ENCODE peak calls at places on chromosomes 16 and 17, in five cellular contexts. N, K, X, V and I are unnamed samples.

GRCh38 chr17:34519286-34519685 is 60.1 kb upstream of the TMEM132E start:
- DNase-seq in N (no peak), V (no peak), K (peak), X (no peak), I (peak)

GRCh38 chr16:67459066-67459857 is 21.7 kb downstream of the ATP6V0D1 start:
- DNase-seq in N (peak), K (no peak), V (no peak), X (no peak), I (no peak)

GRCh38 chr16:67191995-67192681 is at the start of gene E2F4:
- DNase-seq in K (peak), X (peak), N (peak), V (peak), I (peak)

GRCh38 chr17:39063681-39064069 is 87.8 kb downstream of the PLXDC1 start:
- DNase-seq in V (no peak), N (no peak), X (peak), K (no peak), I (no peak)

GRCh38 chr16:20851601-20852000 is 45.3 kb downstream of the REXO5 start:
- DNase-seq in V (peak), X (peak), K (no peak), N (peak), I (no peak)

GRCh38 chr17:38353084-38353604 is 1.5 kb downstream of the SOCS7 start:
- DNase-seq in K (no peak), X (no peak), N (no peak), V (no peak), I (no peak)

GRCh38 chr17:32558328-32558955 is 71.6 kb downstream of the CDK5R1 start:
- DNase-seq in V (no peak), X (no peak), K (no peak), N (no peak), I (no peak)

GRCh38 chr16:8694795-8695194 is 20.4 kb downstream of the ABAT start:
- DNase-seq in K (no peak), V (peak), X (no peak), N (no peak), I (no peak)

GRCh38 chr17:59505610-59506276 is 59.7 kb upstream of the DHX40 start:
- DNase-seq in X (peak), K (no peak), N (no peak), V (no peak), I (no peak)

GRCh38 chr17:5958850-5959249 is 111.3 kb upstream of the WSCD1 start:
- DNase-seq in N (no peak), V (no peak), K (no peak), X (no peak), I (no peak)

GRCh38 chr17:50872710-50873424 is 6.7 kb upstream of the TOB1 start:
- DNase-seq in X (peak), V (peak), K (no peak), N (peak), I (peak)

GRCh38 chr16:79217375-79218011 is 383.0 kb downstream of the MAF start:
- DNase-seq in V (no peak), X (no peak), K (no peak), N (no peak), I (peak)

GRCh38 chr16:7021653-7022275 is 310.9 kb upstream of the RBFOX1 start:
- DNase-seq in X (no peak), K (no peak), V (no peak), N (no peak), I (no peak)

GRCh38 chr17:58614854-58615409 is 76.9 kb downstream of the TEX14 start:
- DNase-seq in X (no peak), V (no peak), K (no peak), N (no peak), I (no peak)

GRCh38 chr17:51734462-51734861 is 424.1 kb downstream of the CA10 start:
- DNase-seq in X (no peak), V (no peak), K (no peak), N (no peak), I (peak)

GRCh38 chr17:65696739-65697394 is 135.4 kb upstream of the AXIN2 start:
- DNase-seq in V (no peak), N (no peak), X (peak), K (no peak), I (no peak)

GRCh38 chr17:57370051-57370581 is 113.8 kb downstream of the MSI2 start:
- DNase-seq in V (no peak), K (peak), N (no peak), X (peak), I (no peak)

GRCh38 chr17:67443931-67444597 is 67.0 kb downstream of the PITPNC1 start:
- DNase-seq in N (no peak), X (peak), K (no peak), V (no peak), I (no peak)

GRCh38 chr16:52825882-52826281 is 226.8 kb downstream of the CHD9NB start:
- DNase-seq in K (no peak), X (peak), V (no peak), N (no peak), I (no peak)

GRCh38 chr16:77788196-77789084 is at the start of gene VAT1L:
- DNase-seq in K (peak), N (no peak), V (no peak), X (peak), I (peak)

GRCh38 chr16:69773255-69773947 is 11.3 kb downstream of the WWP2 start:
- DNase-seq in K (no peak), N (no peak), X (peak), V (no peak), I (no peak)

GRCh38 chr17:37092041-37092440 is 143.3 kb downstream of the AATF start:
- DNase-seq in X (peak), V (no peak), K (no peak), N (no peak), I (no peak)

GRCh38 chr16:14056970-14057369 is 14.1 kb upstream of the MRTFB start:
- DNase-seq in N (no peak), K (no peak), X (peak), V (no peak), I (no peak)

GRCh38 chr17:3961564-3962047 is 2.6 kb downstream of the ATP2A3 start:
- DNase-seq in X (no peak), V (no peak), N (no peak), K (no peak), I (peak)

GRCh38 chr16:82699262-82699661 is 72.5 kb downstream of the CDH13 start:
- DNase-seq in V (no peak), X (no peak), N (no peak), K (no peak), I (no peak)

GRCh38 chr17:4950757-4951204 is at the start of gene ENO3:
- DNase-seq in V (peak), N (no peak), X (no peak), K (peak), I (no peak)

GRCh38 chr17:2282297-2282873 is 21.2 kb downstream of the SMG6 start:
- DNase-seq in N (no peak), X (peak), K (peak), V (no peak), I (no peak)

GRCh38 chr16:90047714-90048346 is 28.6 kb upstream of the DBNDD1 start:
- DNase-seq in X (no peak), V (no peak), K (peak), N (no peak), I (no peak)

GRCh38 chr17:41915566-41915965 is 3.2 kb downstream of the ACLY start:
- DNase-seq in K (no peak), V (no peak), N (no peak), X (no peak), I (no peak)

GRCh38 chr17:34581446-34582184 is 2.2 kb downstream of the TMEM132E start:
- DNase-seq in N (no peak), V (no peak), K (no peak), X (no peak), I (no peak)

GRCh38 chr16:88302666-88303065 is 80.1 kb upstream of the ZNF469 start:
- DNase-seq in N (no peak), X (no peak), V (no peak), K (no peak), I (no peak)

GRCh38 chr17:1997587-1998425 is 27.3 kb downstream of the RTN4RL1 start:
- DNase-seq in K (no peak), V (peak), X (no peak), N (peak), I (no peak)

GRCh38 chr16:5852151-5852550 is 754.6 kb upstream of the EEF2KMT start:
- DNase-seq in N (no peak), V (no peak), X (no peak), K (no peak), I (no peak)

GRCh38 chr16:4608704-4608980 is 6.0 kb downstream of the UBALD1 start:
- DNase-seq in V (no peak), K (no peak), X (no peak), N (no peak), I (no peak)

GRCh38 chr16:75379911-75380847 is 53.1 kb downstream of the CFDP1 start:
- DNase-seq in N (no peak), K (no peak), X (no peak), V (no peak), I (peak)

GRCh38 chr16:2969545-2970521 is 685 bp downstream of the PAQR4 start:
- DNase-seq in N (peak), X (peak), V (no peak), K (peak), I (peak)

GRCh38 chr16:68901910-68902309 is 58.6 kb downstream of the TANGO6 start:
- DNase-seq in N (no peak), V (no peak), X (peak), K (no peak), I (no peak)

GRCh38 chr16:16857603-16858283 is 478.8 kb downstream of the NPIPA7 start:
- DNase-seq in V (no peak), X (no peak), N (no peak), K (no peak), I (no peak)

GRCh38 chr17:61595418-61595817 is 4.4 kb upstream of the NACA2 start:
- DNase-seq in V (no peak), X (no peak), K (no peak), N (no peak), I (no peak)

GRCh38 chr16:84836234-84836647 is 16.5 kb downstream of the CRISPLD2 start:
- DNase-seq in X (peak), K (no peak), V (no peak), N (peak), I (no peak)
- TF ChIP-seq CTCF in X (no peak), K (no peak), V (no peak), N (no peak), I (no peak)

GRCh38 chr17:21239680-21240374 is 13.4 kb downstream of the NATD1 start:
- DNase-seq in K (peak), X (peak), N (no peak), V (no peak), I (no peak)
- TF ChIP-seq CTCF in K (peak), X (peak), N (no peak), V (peak), I (peak)

GRCh38 chr17:49849711-49850610 is 2.1 kb upstream of the TAC4 start:
- DNase-seq in K (no peak), V (no peak), X (no peak), N (no peak), I (no peak)
- TF ChIP-seq CTCF in K (no peak), V (no peak), X (no peak), N (no peak), I (no peak)

GRCh38 chr17:44071772-44072171 is 1.2 kb downstream of the G6PC3 start:
- DNase-seq in N (no peak), V (no peak), X (peak), K (no peak), I (no peak)

GRCh38 chr17:44074911-44075285 is 4.4 kb downstream of the G6PC3 start:
- DNase-seq in N (no peak), K (no peak), V (no peak), X (no peak), I (no peak)

GRCh38 chr17:44075598-44076293 is 5.2 kb downstream of the G6PC3 start:
- DNase-seq in K (no peak), N (no peak), X (no peak), V (no peak), I (no peak)

GRCh38 chr17:44076716-44077594 is 6.4 kb downstream of the G6PC3 start:
- DNase-seq in K (no peak), V (no peak), N (no peak), X (no peak), I (no peak)

DNA sequence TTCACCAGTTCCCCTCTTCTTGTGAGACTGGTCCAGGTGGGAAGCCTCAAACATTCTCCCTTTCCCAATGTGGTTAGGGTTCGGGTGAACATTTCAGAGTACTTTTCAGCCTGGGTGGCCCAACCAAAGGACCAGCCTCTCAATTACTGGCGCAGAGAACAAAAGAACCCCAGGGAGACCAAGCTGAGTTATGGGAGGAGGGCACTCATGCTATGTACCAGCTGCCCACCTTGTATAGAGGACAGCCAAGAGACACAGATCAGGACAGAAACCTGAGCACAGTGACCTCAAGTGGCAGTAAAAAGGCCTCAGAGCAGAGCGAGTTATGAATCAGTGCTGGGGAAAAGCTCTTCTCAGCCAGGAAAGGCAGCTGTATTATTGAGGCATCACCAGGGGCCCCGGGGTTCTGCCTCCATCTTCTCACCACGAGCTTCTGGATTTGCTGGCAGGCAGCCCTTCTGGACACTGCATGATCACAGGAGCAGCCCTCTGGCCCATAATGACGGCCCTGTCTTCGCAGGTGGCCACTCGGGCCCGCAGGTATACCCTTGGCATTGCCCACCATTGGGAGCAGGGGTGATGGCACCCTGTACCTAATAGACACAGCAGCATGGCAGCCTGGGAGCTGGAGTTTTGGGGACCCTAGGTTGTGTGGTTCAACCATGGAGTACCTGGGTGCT is 3.8 kb downstream of the G6PC3 start:
- DNase-seq in X (no peak), K (no peak), N (no peak), V (no peak), I (no peak)
- TF ChIP-seq CTCF in X (no peak), K (no peak), N (no peak), V (no peak), I (no peak)

GRCh38 chr17:29884995-29885394 is 45.0 kb downstream of the SSH2 start:
- DNase-seq in N (no peak), K (no peak), V (no peak), X (no peak), I (no peak)

GRCh38 chr17:29880031-29880430 is 50.0 kb downstream of the SSH2 start:
- DNase-seq in N (no peak), K (no peak), V (no peak), X (peak), I (no peak)

GRCh38 chr17:29881256-29881655 is 48.8 kb downstream of the SSH2 start:
- DNase-seq in N (no peak), V (no peak), X (no peak), K (no peak), I (no peak)

GRCh38 chr17:29883497-29883896 is 46.5 kb downstream of the SSH2 start:
- DNase-seq in V (no peak), X (peak), K (no peak), N (no peak), I (no peak)
- TF ChIP-seq CTCF in V (no peak), X (no peak), K (no peak), N (no peak), I (no peak)

GRCh38 chr16:85329999-85330693 is 217.9 kb upstream of the CIBAR2 start:
- DNase-seq in K (no peak), X (no peak), N (no peak), V (no peak), I (no peak)

GRCh38 chr16:85331685-85332084 is 219.4 kb upstream of the CIBAR2 start:
- DNase-seq in V (no peak), X (no peak), K (no peak), N (peak), I (no peak)

GRCh38 chr16:85329059-85329812 is 217.0 kb upstream of the CIBAR2 start:
- DNase-seq in X (peak), V (no peak), K (peak), N (peak), I (no peak)

GRCh38 chr16:85332175-85332574 is 219.9 kb upstream of the CIBAR2 start:
- DNase-seq in V (no peak), X (no peak), N (no peak), K (no peak), I (no peak)

DNA sequence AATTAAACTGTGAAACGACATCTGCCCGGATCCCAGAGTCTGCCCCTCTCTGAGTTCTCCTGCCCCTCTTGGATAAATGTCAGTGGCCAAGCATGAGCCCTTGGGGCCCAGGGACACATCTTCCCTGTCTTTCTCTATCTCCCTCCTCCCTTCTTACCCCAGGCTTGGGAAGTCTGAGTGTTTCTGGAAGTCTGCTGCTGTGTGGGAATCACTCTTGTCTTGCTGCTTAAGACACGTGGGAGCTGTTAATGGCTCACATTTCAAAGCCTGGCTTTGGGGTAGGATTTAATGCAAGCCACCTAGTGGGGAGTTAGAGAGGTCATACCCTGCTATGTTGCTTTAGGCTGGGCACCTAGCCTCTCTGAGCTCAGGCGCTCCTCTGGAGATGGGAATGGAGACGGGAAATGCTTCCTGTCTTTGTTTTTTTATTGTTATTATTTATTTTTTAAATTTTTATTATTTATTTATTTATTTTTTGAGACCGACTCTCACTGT is 218.5 kb upstream of the CIBAR2 start:
- DNase-seq in K (peak), V (no peak), N (no peak), X (peak), I (peak)
- TF ChIP-seq CTCF in K (peak), V (peak), N (no peak), X (peak), I (peak)

DNA sequence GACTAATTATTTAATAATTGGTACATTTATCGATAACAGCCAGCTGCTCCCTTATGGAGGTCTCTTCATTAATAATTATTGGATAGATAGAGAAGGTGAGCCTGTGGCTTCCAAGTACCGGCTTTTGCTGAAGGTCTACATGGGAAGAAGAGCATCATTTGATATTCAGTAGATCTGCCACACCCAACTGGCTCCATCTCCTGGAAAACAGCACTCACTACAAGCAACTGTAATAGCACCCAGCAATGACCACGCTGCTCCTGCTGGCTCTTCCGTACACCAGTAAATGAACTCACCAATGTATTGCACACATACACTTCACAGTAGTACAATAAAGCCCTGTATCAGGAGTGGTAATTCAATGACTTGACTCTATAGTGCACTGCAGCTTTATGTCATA is 19.5 kb downstream of the MARVELD3 start:
- DNase-seq in N (no peak), X (peak), K (peak), V (peak), I (no peak)
- TF ChIP-seq CTCF in N (no peak), X (peak), K (peak), V (peak), I (peak)

DNA sequence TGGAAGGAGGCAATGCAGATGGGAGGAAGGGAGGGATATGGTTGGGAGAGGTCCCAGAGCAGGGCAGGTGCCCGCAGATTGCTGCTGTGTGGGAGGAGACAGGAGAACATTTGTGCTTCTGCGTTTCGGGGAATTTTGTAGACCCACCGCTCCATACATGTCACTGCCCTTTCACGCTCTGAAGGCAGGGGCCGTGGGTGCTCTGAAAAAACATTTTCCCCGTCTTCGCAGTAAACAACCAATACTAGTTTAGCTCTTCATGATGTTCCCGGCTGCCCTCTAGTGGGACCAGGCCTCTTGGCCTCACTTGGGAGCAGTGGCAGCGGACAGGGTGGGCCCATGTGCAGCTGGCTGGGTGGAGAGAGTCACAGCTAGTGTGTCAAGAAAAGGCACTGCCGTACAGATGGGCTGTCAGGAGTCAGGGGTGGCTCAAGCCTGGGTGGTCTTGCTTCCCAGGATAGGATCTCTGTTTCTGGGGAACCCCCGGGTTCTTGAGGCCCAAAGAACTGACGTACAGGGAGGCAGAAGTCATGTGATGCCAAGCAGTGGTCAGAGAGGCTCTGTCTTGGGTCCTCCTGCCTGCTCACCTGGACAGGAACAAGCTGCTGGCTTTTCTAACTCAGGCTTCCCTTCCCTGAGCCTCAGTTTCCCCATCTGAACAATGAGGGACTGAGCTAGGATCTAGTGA is 46.5 kb upstream of the CPNE2 start:
- DNase-seq in K (peak), X (peak), N (peak), V (no peak), I (peak)
- TF ChIP-seq CTCF in K (peak), X (peak), N (no peak), V (peak), I (no peak)

GRCh38 chr17:82356845-82357355 is 2.1 kb upstream of the TEX19 start:
- DNase-seq in K (no peak), V (no peak), N (no peak), X (no peak), I (no peak)
- TF ChIP-seq CTCF in K (no peak), V (no peak), N (no peak), X (no peak), I (no peak)